ENCODE peak calls at places on chromosomes 4 and X, in five cellular contexts. C, K, B, G and P are unnamed samples.

GRCh38 chr4:77821775-77822174 is 2.6 kb upstream of the CNOT6L start:
- DNase-seq in C (no peak), K (no peak), B (no peak), G (no peak), P (no peak)

GRCh38 chr4:119135721-119136121 is at the start of gene MYOZ2:
- DNase-seq in C (no peak), K (no peak), B (no peak), G (no peak), P (peak)

GRCh38 chr4:151860561-151861093 is 99.8 kb upstream of the GATB start:
- DNase-seq in C (no peak), K (no peak), B (no peak), G (no peak), P (no peak)

GRCh38 chr4:89248879-89249281 is 58.7 kb downstream of the GPRIN3 start:
- DNase-seq in C (no peak), K (no peak), B (no peak), G (no peak), P (no peak)

GRCh38 chr4:15794905-15795304 is 16.8 kb downstream of the CD38 start:
- DNase-seq in C (no peak), K (no peak), B (no peak), G (no peak), P (no peak)

GRCh38 chrX:44343412-44343942 is at the start of gene EFHC2:
- DNase-seq in C (no peak), K (peak), B (no peak), G (peak), P (peak)

GRCh38 chrX:101659601-101660063 is at the start of gene ARMCX2:
- DNase-seq in C (no peak), K (peak), B (no peak), G (no peak), P (peak)

GRCh38 chr4:147928400-147928799 is 196.5 kb downstream of the ARHGAP10 start:
- DNase-seq in C (no peak), K (no peak), B (no peak), G (no peak), P (no peak)

GRCh38 chrX:132737743-132738142 is 220.7 kb downstream of the HS6ST2 start:
- DNase-seq in C (no peak), K (no peak), B (no peak), G (no peak), P (peak)

GRCh38 chr4:187075514-187075913 is 351.9 kb upstream of the FAT1 start:
- DNase-seq in C (no peak), K (no peak), B (no peak), G (no peak), P (no peak)

GRCh38 chr4:118014831-118015230 is 19.5 kb upstream of the NDST3 start:
- DNase-seq in C (no peak), K (no peak), B (no peak), G (no peak), P (no peak)

GRCh38 chr4:118012142-118012541 is 22.1 kb upstream of the NDST3 start:
- DNase-seq in C (no peak), K (no peak), B (no peak), G (no peak), P (no peak)
- TF ChIP-seq CTCF in C (no peak), K (no peak), B (no peak), G (no peak), P (peak)

DNA sequence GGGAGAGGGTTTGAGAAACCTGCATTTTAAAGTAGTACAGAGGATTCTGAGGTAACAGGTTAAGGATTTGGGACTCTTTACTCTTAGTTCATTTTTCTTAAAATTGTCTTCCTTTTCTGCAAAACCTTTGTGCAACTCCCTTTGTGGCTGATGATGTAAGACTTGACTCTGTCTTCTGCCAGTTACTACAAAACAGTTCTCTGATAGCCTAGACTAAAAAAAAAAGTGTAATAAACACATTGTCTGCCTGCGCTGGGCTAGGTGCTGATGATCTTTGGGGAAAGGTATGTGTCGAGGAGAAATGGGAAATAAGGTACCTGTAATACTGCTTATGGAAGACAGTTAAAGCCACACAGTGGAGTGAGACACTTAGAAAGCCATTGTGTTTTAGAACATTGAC is 28.7 kb downstream of the IL13RA1 start:
- DNase-seq in C (no peak), K (no peak), B (no peak), G (no peak), P (peak)
- H3K4me3 ChIP-seq in C (no peak), K (no peak), B (no peak), G (no peak), P (no peak)

GRCh38 chrX:50180073-50180940 is 20.5 kb downstream of the AKAP4 start:
- DNase-seq in C (no peak), K (no peak), B (no peak), G (peak), P (no peak)
- TF ChIP-seq CTCF in C (no peak), K (no peak), B (no peak), G (no peak), P (no peak)

GRCh38 chr4:111453216-111453615 is 692.0 kb upstream of the FAM241A start:
- DNase-seq in C (no peak), K (no peak), B (no peak), G (no peak), P (peak)
- H3K4me3 ChIP-seq in C (no peak), K (no peak), B (no peak), G (no peak), P (no peak)

GRCh38 chr4:1217366-1217765 is 31.6 kb downstream of the CTBP1 start:
- DNase-seq in C (no peak), K (no peak), B (no peak), G (no peak), P (no peak)

GRCh38 chr4:1218892-1219552 is 29.9 kb downstream of the CTBP1 start:
- DNase-seq in C (no peak), K (no peak), B (no peak), G (no peak), P (no peak)

GRCh38 chr4:1215347-1216075 is 33.4 kb downstream of the CTBP1 start:
- DNase-seq in C (no peak), K (peak), B (no peak), G (no peak), P (peak)

GRCh38 chr4:1216076-1216614 is 32.8 kb downstream of the CTBP1 start:
- DNase-seq in C (no peak), K (no peak), B (no peak), G (no peak), P (no peak)

DNA sequence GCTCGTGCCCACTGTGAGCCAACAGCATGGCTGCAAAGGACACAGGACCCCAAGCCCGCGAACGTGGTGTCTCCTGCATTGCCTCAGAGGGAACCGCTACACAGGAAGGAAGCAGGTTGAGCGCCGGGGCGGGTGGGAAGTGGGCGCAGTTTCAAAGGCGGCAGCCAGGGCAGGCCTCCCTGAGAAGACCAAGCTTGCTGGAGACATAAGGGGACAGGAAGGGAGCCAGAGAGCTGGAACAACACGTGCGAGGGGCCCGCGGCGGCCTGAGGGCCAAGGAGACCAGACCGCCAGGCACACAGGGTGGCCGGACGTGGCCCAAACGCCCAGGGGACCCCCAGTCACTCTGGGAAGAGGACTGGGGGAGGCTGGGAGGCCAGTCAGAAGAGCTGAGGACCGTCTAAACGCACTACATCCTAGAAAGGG is 32.0 kb downstream of the CTBP1 start:
- DNase-seq in C (no peak), K (no peak), B (no peak), G (no peak), P (no peak)
- TF ChIP-seq CTCF in C (no peak), K (no peak), B (no peak), G (no peak), P (no peak)

GRCh38 chr4:79964020-79964714 is 108.9 kb downstream of the ANTXR2 start:
- DNase-seq in C (no peak), K (no peak), B (no peak), G (no peak), P (no peak)
- H3K4me3 ChIP-seq in C (peak), K (no peak), B (no peak), G (no peak), P (no peak)

GRCh38 chrX:99305573-99305972 is 1104.5 kb downstream of the PCDH19 start:
- DNase-seq in C (no peak), K (no peak), B (no peak), G (no peak), P (no peak)

GRCh38 chrX:99301990-99302389 is 1108.1 kb downstream of the PCDH19 start:
- DNase-seq in C (no peak), K (no peak), B (no peak), G (no peak), P (peak)
- TF ChIP-seq CTCF in C (no peak), K (no peak), B (no peak), G (peak), P (peak)

DNA sequence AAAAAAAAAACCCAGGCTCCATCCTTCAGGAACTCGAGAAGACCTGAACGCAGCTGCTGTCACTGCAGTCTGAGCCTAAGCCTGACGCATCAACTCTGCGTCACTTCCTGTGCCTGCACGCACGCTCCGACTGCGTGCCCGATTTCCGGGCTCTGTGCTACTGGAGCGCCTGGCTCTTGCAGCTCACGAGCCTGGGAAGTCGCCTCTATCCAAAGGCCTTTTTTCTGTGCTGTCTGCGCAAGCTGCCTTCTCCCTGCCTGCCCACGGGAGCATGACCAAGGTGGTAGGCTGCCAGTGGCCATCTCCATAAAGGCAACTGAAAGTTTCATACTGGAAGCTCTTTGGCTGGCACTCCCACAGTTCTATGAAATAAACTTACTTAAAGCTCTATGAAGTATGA is 9.9 kb upstream of the GASK1B start:
- DNase-seq in C (no peak), K (no peak), B (no peak), G (no peak), P (no peak)
- H3K4me3 ChIP-seq in C (no peak), K (no peak), B (no peak), G (no peak), P (no peak)